ENCODE peak calls at places on chromosomes 2 and 18, in eight cellular contexts. X is GM10248, T is iPS-NIHi11, K is left ventricle myocardium inferior, G is NCI-H1930, P is endothelial cell of umbilical vein, Y is anterior cingulate cortex, V is GM23248. N is an unnamed sample.

GRCh38 chr2:7191927-7192326 is 274.7 kb downstream of the RNF144A start:
- DNase-seq in X (no peak), T (peak), K (no peak), G (no peak), P (peak), Y (no peak), V (peak), N (no peak)

GRCh38 chr2:239264838-239265651 is 135.8 kb downstream of the HDAC4 start:
- DNase-seq in X (peak), T (no peak), K (no peak), G (no peak), P (no peak), Y (no peak), V (peak), N (no peak)

GRCh38 chr2:8189316-8189715 is 492.5 kb upstream of the ID2 start:
- DNase-seq in X (no peak), T (no peak), K (no peak), G (no peak), P (no peak), Y (no peak), V (no peak), N (no peak)

GRCh38 chr2:214566457-214566856 is 155.6 kb downstream of the VWC2L start:
- DNase-seq in X (no peak), T (no peak), K (no peak), G (no peak), P (no peak), Y (no peak), V (no peak), N (no peak)

GRCh38 chr2:128293870-128294455 is 24.7 kb downstream of the HS6ST1 start:
- DNase-seq in X (no peak), T (no peak), K (no peak), G (no peak), P (no peak), Y (no peak), V (no peak), N (no peak)

GRCh38 chr2:85886585-85886984 is 2.2 kb downstream of the ST3GAL5 start:
- DNase-seq in X (no peak), T (no peak), K (no peak), G (no peak), P (peak), Y (peak), V (peak), N (no peak)

GRCh38 chr18:65750421-65751144 is at the start of gene CDH7:
- DNase-seq in X (no peak), T (peak), K (no peak), G (no peak), P (no peak), Y (no peak), V (no peak), N (no peak)

GRCh38 chr2:134408791-134409190 is 154.9 kb downstream of the MGAT5 start:
- DNase-seq in X (no peak), T (no peak), K (no peak), G (no peak), P (peak), Y (no peak), V (peak), N (no peak)

GRCh38 chr2:181778621-181779195 is 98.4 kb upstream of the NEUROD1 start:
- DNase-seq in X (no peak), T (no peak), K (no peak), G (no peak), P (peak), Y (no peak), V (peak), N (no peak)

GRCh38 chr2:5549061-5549601 is 143.1 kb upstream of the SOX11 start:
- DNase-seq in X (no peak), T (peak), K (no peak), G (no peak), P (no peak), Y (no peak), V (no peak), N (no peak)

GRCh38 chr2:144325086-144325485 is 194.8 kb downstream of the ZEB2 start:
- DNase-seq in X (no peak), T (no peak), K (no peak), G (no peak), P (no peak), Y (no peak), V (no peak), N (no peak)

GRCh38 chr2:64406407-64406774 is 47.6 kb upstream of the LGALSL start:
- DNase-seq in X (no peak), T (no peak), K (peak), G (no peak), P (no peak), Y (no peak), V (peak), N (no peak)

GRCh38 chr2:61356958-61357350 is 113.9 kb downstream of the USP34 start:
- DNase-seq in X (no peak), T (no peak), K (no peak), G (no peak), P (no peak), Y (no peak), V (peak), N (no peak)

GRCh38 chr2:43944915-43945314 is 50.9 kb downstream of the LRPPRC start:
- DNase-seq in X (no peak), T (no peak), K (no peak), G (no peak), P (no peak), Y (no peak), V (no peak), N (no peak)

GRCh38 chr2:45380131-45380836 is 230.8 kb downstream of the SRBD1 start:
- DNase-seq in X (no peak), T (no peak), K (no peak), G (no peak), P (peak), Y (no peak), V (peak), N (no peak)

GRCh38 chr2:102736174-102736606 is 25.6 kb upstream of the TMEM182 start:
- DNase-seq in X (peak), T (peak), K (no peak), G (no peak), P (no peak), Y (no peak), V (peak), N (no peak)

GRCh38 chr18:46169464-46169941 is 65.3 kb downstream of the HAUS1 start:
- DNase-seq in X (no peak), T (no peak), K (no peak), G (no peak), P (peak), Y (no peak), V (peak), N (no peak)

GRCh38 chr2:23208339-23208738 is 176.6 kb upstream of the KLHL29 start:
- DNase-seq in X (no peak), T (no peak), K (no peak), G (no peak), P (no peak), Y (no peak), V (no peak), N (no peak)

GRCh38 chr2:118584380-118584779 is 263.1 kb downstream of the EN1 start:
- DNase-seq in X (no peak), T (no peak), K (no peak), G (no peak), P (no peak), Y (no peak), V (no peak), N (no peak)

GRCh38 chr2:166661391-166661790 is 167.3 kb upstream of the SCN7A start:
- DNase-seq in X (no peak), T (no peak), K (no peak), G (no peak), P (no peak), Y (no peak), V (no peak), N (no peak)

GRCh38 chr18:2986150-2986865 is 26.6 kb downstream of the LPIN2 start:
- DNase-seq in X (no peak), T (no peak), K (no peak), G (no peak), P (no peak), Y (no peak), V (no peak), N (no peak)

GRCh38 chr2:22382439-22383169 is 1002.4 kb upstream of the KLHL29 start:
- DNase-seq in X (no peak), T (no peak), K (no peak), G (peak), P (no peak), Y (no peak), V (no peak), N (no peak)

GRCh38 chr2:162524192-162524591 is 180.3 kb downstream of the GCA start:
- DNase-seq in X (no peak), T (peak), K (no peak), G (no peak), P (no peak), Y (no peak), V (no peak), N (no peak)

GRCh38 chr18:64134044-64134757 is 14.7 kb downstream of the LINC00305 start:
- DNase-seq in X (no peak), T (peak), K (no peak), G (no peak), P (no peak), Y (no peak), V (peak), N (no peak)

GRCh38 chr2:8076453-8077284 is 605.2 kb upstream of the ID2 start:
- DNase-seq in X (no peak), T (no peak), K (no peak), G (no peak), P (no peak), Y (no peak), V (no peak), N (no peak)

GRCh38 chr2:45614871-45615270 is 3.8 kb upstream of the SRBD1 start:
- DNase-seq in X (no peak), T (no peak), K (no peak), G (no peak), P (no peak), Y (no peak), V (no peak), N (no peak)

GRCh38 chr2:23651187-23651983 is 266.4 kb downstream of the KLHL29 start:
- DNase-seq in X (no peak), T (no peak), K (no peak), G (no peak), P (peak), Y (no peak), V (peak), N (no peak)

GRCh38 chr2:135820003-135820618 is 16.9 kb downstream of the LCT start:
- DNase-seq in X (peak), T (no peak), K (no peak), G (no peak), P (no peak), Y (no peak), V (peak), N (no peak)

GRCh38 chr18:32442575-32442974 is 28.1 kb downstream of the GAREM1 start:
- DNase-seq in X (no peak), T (no peak), K (no peak), G (no peak), P (no peak), Y (no peak), V (no peak), N (no peak)

GRCh38 chr2:45361666-45362065 is 249.4 kb downstream of the SRBD1 start:
- DNase-seq in X (no peak), T (no peak), K (no peak), G (no peak), P (no peak), Y (no peak), V (no peak), N (no peak)

GRCh38 chr18:62987859-62988258 is 272.5 kb downstream of the PHLPP1 start:
- DNase-seq in X (no peak), T (no peak), K (no peak), G (no peak), P (no peak), Y (no peak), V (no peak), N (no peak)

GRCh38 chr2:24885221-24886113 is 34.6 kb downstream of the ADCY3 start:
- DNase-seq in X (peak), T (no peak), K (no peak), G (no peak), P (no peak), Y (no peak), V (no peak), N (no peak)

GRCh38 chr18:1559563-1559962 is 654.9 kb downstream of the ADCYAP1 start:
- DNase-seq in X (no peak), T (no peak), K (no peak), G (no peak), P (no peak), Y (no peak), V (no peak), N (no peak)

GRCh38 chr18:5542393-5543035 is 1.3 kb downstream of the EPB41L3 start:
- DNase-seq in X (no peak), T (peak), K (no peak), G (no peak), P (peak), Y (no peak), V (peak), N (no peak)

GRCh38 chr2:215436705-215437570 is 1.1 kb upstream of the FN1 start:
- DNase-seq in X (peak), T (no peak), K (no peak), G (no peak), P (peak), Y (no peak), V (peak), N (no peak)

GRCh38 chr18:54254265-54254758 is 15.0 kb upstream of the POLI start:
- DNase-seq in X (no peak), T (no peak), K (no peak), G (no peak), P (no peak), Y (no peak), V (peak), N (no peak)

GRCh38 chr2:172234716-172235661 is 132.3 kb upstream of the DLX2 start:
- DNase-seq in X (no peak), T (peak), K (no peak), G (peak), P (peak), Y (no peak), V (peak), N (no peak)

GRCh38 chr18:55353806-55354205 is 234.2 kb downstream of the TCF4 start:
- DNase-seq in X (no peak), T (no peak), K (no peak), G (no peak), P (no peak), Y (no peak), V (peak), N (no peak)